ENCODE peak calls at places on chromosomes 2 and 18, in eight cellular contexts. J is neuronal stem cell; X is NCI-H345; K is C1 segment of cervical spinal cord; A is M059J; W is ureter; T is kidney; E is activated naive CD8-positive, alpha-beta T cell treated with anti-CD3 and anti-CD28 coated beads, Interleukin-2, amount 50 U/mL, for 24 hours. Z is an unnamed sample.

GRCh38 chr2:161570424-161571050 is 53.7 kb upstream of the SLC4A10 start:
- DNase-seq in X (no peak), A (no peak), K (no peak), E (no peak), J (no peak), W (no peak), T (no peak), Z (peak; percentile 36)

GRCh38 chr2:175436076-175436475 is 254.6 kb upstream of the ATP5MC3 start:
- DNase-seq in K (no peak), W (no peak), T (no peak), E (no peak), X (no peak), J (no peak), A (no peak), Z (no peak)

GRCh38 chr2:191427031-191427430 is 181.8 kb downstream of the MYO1B start:
- DNase-seq in W (no peak), T (no peak), A (no peak), X (no peak), E (no peak), J (no peak), K (no peak), Z (no peak)

GRCh38 chr18:57802869-57803118 is 321 bp downstream of the ATP8B1 start:
- DNase-seq in E (no peak), K (no peak), A (no peak), T (no peak), X (no peak), W (no peak), J (no peak), Z (no peak)

GRCh38 chr2:134692461-134692860 is 26.3 kb downstream of the TMEM163 start:
- DNase-seq in A (no peak), T (no peak), K (no peak), J (no peak), E (no peak), W (no peak), X (no peak), Z (no peak)

GRCh38 chr2:160227252-160227651 is 27.2 kb upstream of the ITGB6 start:
- DNase-seq in E (no peak), K (no peak), W (no peak), T (no peak), X (no peak), A (peak; percentile 93), J (no peak), Z (no peak)

GRCh38 chr18:25815659-25816058 is 274.8 kb downstream of the SS18 start:
- DNase-seq in K (no peak), W (no peak), A (peak; percentile 63), J (no peak), T (no peak), X (no peak), E (no peak), Z (no peak)

GRCh38 chr2:167480986-167481309 is 592.7 kb downstream of the XIRP2 start:
- DNase-seq in K (no peak), X (no peak), E (no peak), T (no peak), J (no peak), W (no peak), A (no peak), Z (peak; percentile 17)

GRCh38 chr2:127735537-127736399 is 34.5 kb downstream of the SFT2D3 start:
- DNase-seq in T (no peak), E (no peak), W (no peak), J (no peak), X (no peak), A (no peak), K (no peak), Z (no peak)

GRCh38 chr2:208501217-208501616 is 94.6 kb downstream of the PTH2R start:
- DNase-seq in A (no peak), W (no peak), K (no peak), X (peak; percentile 93), J (peak; percentile 17), E (no peak), T (no peak), Z (peak; percentile 68)

GRCh38 chr2:16509042-16509441 is 156.6 kb downstream of the CYRIA start:
- DNase-seq in W (no peak), J (no peak), E (no peak), A (no peak), K (no peak), T (no peak), X (no peak), Z (no peak)

GRCh38 chr2:208254118-208254870 is 577 bp downstream of the IDH1 start:
- DNase-seq in E (peak; percentile 88), A (peak; percentile 67), X (peak; percentile 78), J (peak; percentile 90), T (peak; percentile 94), W (peak; percentile 83), K (peak; percentile 59), Z (peak; percentile 96)

GRCh38 chr2:9217838-9218770 is 11.5 kb downstream of the ASAP2 start:
- DNase-seq in A (no peak), K (no peak), T (no peak), E (no peak), J (no peak), W (peak; percentile 17), X (peak; percentile 68), Z (no peak)

GRCh38 chr2:189285962-189286648 is 106.5 kb upstream of the COL5A2 start:
- DNase-seq in X (no peak), E (no peak), T (no peak), A (peak; percentile 91), W (no peak), K (no peak), J (no peak), Z (no peak)

GRCh38 chr2:7071916-7072556 is 154.8 kb downstream of the RNF144A start:
- DNase-seq in K (no peak), T (no peak), X (no peak), W (no peak), J (no peak), E (no peak), A (no peak), Z (no peak)

GRCh38 chr18:75065251-75066000 is 143.5 kb downstream of the PTGR3 start:
- DNase-seq in T (no peak), A (no peak), W (no peak), K (no peak), J (no peak), E (no peak), X (peak; percentile 81), Z (no peak)

GRCh38 chr2:2326053-2326452 is 5.0 kb downstream of the MYT1L start:
- DNase-seq in E (no peak), X (peak; percentile 75), A (no peak), J (no peak), W (no peak), T (no peak), K (no peak), Z (no peak)

GRCh38 chr2:32342811-32343210 is 14.0 kb upstream of the BIRC6 start:
- DNase-seq in E (no peak), J (no peak), W (no peak), K (no peak), X (no peak), T (no peak), A (no peak), Z (no peak)

GRCh38 chr2:235614900-235615712 is 121.3 kb downstream of the AGAP1 start:
- DNase-seq in T (no peak), K (peak; percentile 78), A (peak; percentile 43), E (no peak), J (no peak), W (no peak), X (no peak), Z (no peak)

GRCh38 chr18:29644276-29644675 is 1398.3 kb downstream of the DSC3 start:
- DNase-seq in E (no peak), W (no peak), A (peak; percentile 88), X (no peak), J (no peak), K (no peak), T (no peak), Z (no peak)

GRCh38 chr2:69382547-69382946 is 4.5 kb downstream of the GFPT1 start:
- DNase-seq in A (no peak), J (no peak), W (no peak), E (no peak), K (no peak), T (no peak), X (no peak), Z (no peak)

GRCh38 chr2:209526541-209526940 is 102.7 kb downstream of the MAP2 start:
- DNase-seq in J (no peak), T (no peak), W (no peak), X (no peak), K (no peak), A (no peak), E (no peak), Z (no peak)